ENCODE peak calls at places on chromosomes 13 and 19, in seven cellular contexts. V is suprapubic skin, A is left lung, Z is right cardiac atrium, Q is tibial nerve, N is NCI-H1092, B is OCI-LY7. I is an unnamed sample.

GRCh38 chr19:41968751-41969150 is 9.6 kb upstream of the RABAC1 start:
- DNase-seq in V (no peak), A (no peak), Z (no peak), Q (no peak), N (no peak), B (no peak), I (no peak)

GRCh38 chr13:96967248-96967745 is 27.0 kb downstream of the OXGR1 start:
- DNase-seq in V (no peak), A (no peak), Z (no peak), Q (no peak), N (no peak), B (peak; percentile 4), I (no peak)

GRCh38 chr13:50119593-50119992 is 104.3 kb downstream of the KCNRG start:
- DNase-seq in V (no peak), A (no peak), Z (no peak), Q (no peak), N (no peak), B (no peak), I (no peak)

GRCh38 chr19:31126236-31126635 is 223.0 kb downstream of the TSHZ3 start:
- DNase-seq in V (no peak), A (no peak), Z (no peak), Q (no peak), N (no peak), B (no peak), I (no peak)

GRCh38 chr19:7535993-7536685 is 622 bp downstream of the PNPLA6 start:
- DNase-seq in V (no peak), A (no peak), Z (no peak), Q (no peak), N (no peak), B (no peak), I (no peak)

GRCh38 chr19:10334340-10335148 is 1.2 kb upstream of the RAVER1 start:
- DNase-seq in V (peak; percentile 97), A (peak; percentile 93), Z (peak; percentile 97), Q (peak; percentile 92), N (no peak), B (peak; percentile 83), I (no peak)

GRCh38 chr13:50911051-50911690 is 1.6 kb downstream of the RNASEH2B start:
- DNase-seq in V (no peak), A (no peak), Z (no peak), Q (no peak), N (no peak), B (peak; percentile 68), I (no peak)

GRCh38 chr13:26476111-26476743 is 81.3 kb upstream of the WASF3 start:
- DNase-seq in V (no peak), A (no peak), Z (peak; percentile 59), Q (no peak), N (no peak), B (no peak), I (no peak)

GRCh38 chr13:31846984-31847752 is 107.8 kb downstream of the RXFP2 start:
- DNase-seq in V (no peak), A (peak; percentile 32), Z (peak; percentile 43), Q (no peak), N (no peak), B (no peak), I (no peak)

GRCh38 chr13:42865703-42866102 is 84.3 kb downstream of the FAM216B start:
- DNase-seq in V (no peak), A (no peak), Z (no peak), Q (no peak), N (no peak), B (no peak), I (no peak)

GRCh38 chr19:54420383-54421168 is 5.3 kb downstream of the TTYH1 start:
- DNase-seq in V (no peak), A (no peak), Z (peak; percentile 76), Q (peak; percentile 37), N (no peak), B (no peak), I (no peak)

GRCh38 chr19:23986623-23987022 is 71.9 kb downstream of the ZNF726 start:
- DNase-seq in V (no peak), A (no peak), Z (no peak), Q (no peak), N (no peak), B (no peak), I (no peak)

GRCh38 chr13:39682310-39682709 is 26.8 kb downstream of the COG6 start:
- DNase-seq in V (no peak), A (no peak), Z (no peak), Q (no peak), N (no peak), B (no peak), I (no peak)

I was measured in CD14-positive monocyte.